ENCODE peak calls at places on chromosomes 2 and 18, in four cellular contexts. One of them, this sample, is unnamed. For H3K27me3, the result is how much of the 10 kb centered on the place peaks cover.

GRCh38 chr2:224754129-224754528 is 38.0 kb upstream of the CCDC195 start:
- DNase-seq in uterus: no peak
- DNase-seq in pancreas: no peak
- DNase-seq in gastrocnemius medialis: no peak
- DNase-seq in this sample: no peak

GRCh38 chr18:36315736-36316135 is 18.2 kb downstream of the FHOD3 start:
- DNase-seq in uterus: no peak
- DNase-seq in pancreas: no peak
- DNase-seq in gastrocnemius medialis: no peak
- DNase-seq in this sample: no peak

GRCh38 chr18:63293930-63294329 is 25.6 kb downstream of the BCL2 start:
- DNase-seq in uterus: no peak
- DNase-seq in pancreas: no peak
- DNase-seq in gastrocnemius medialis: no peak
- DNase-seq in this sample: no peak

GRCh38 chr2:98507940-98508689 is 63.5 kb downstream of the INPP4A start:
- DNase-seq in uterus: peak
- DNase-seq in pancreas: no peak
- DNase-seq in gastrocnemius medialis: peak
- DNase-seq in this sample: peak

GRCh38 chr2:168545439-168546082 is 89.5 kb downstream of the CERS6 start:
- DNase-seq in uterus: peak
- DNase-seq in pancreas: no peak
- DNase-seq in gastrocnemius medialis: no peak
- DNase-seq in this sample: no peak

GRCh38 chr18:9851511-9851910 is 34.3 kb upstream of the TXNDC2 start:
- DNase-seq in uterus: no peak
- DNase-seq in pancreas: no peak
- DNase-seq in gastrocnemius medialis: no peak
- DNase-seq in this sample: no peak

GRCh38 chr18:22734103-22734661 is 198.9 kb upstream of the RBBP8 start:
- DNase-seq in uterus: no peak
- DNase-seq in pancreas: no peak
- DNase-seq in gastrocnemius medialis: no peak
- DNase-seq in this sample: no peak

GRCh38 chr2:84923009-84923408 is 17.6 kb downstream of the TMSB10 start:
- DNase-seq in uterus: no peak
- DNase-seq in pancreas: no peak
- DNase-seq in gastrocnemius medialis: no peak
- DNase-seq in this sample: no peak

GRCh38 chr18:75482880-75483279 is 55.4 kb upstream of the SMIM21 start:
- DNase-seq in uterus: no peak
- DNase-seq in pancreas: no peak
- DNase-seq in gastrocnemius medialis: no peak
- DNase-seq in this sample: no peak

GRCh38 chr18:50250935-50251334 is 15.4 kb downstream of the CFAP53 start:
- DNase-seq in uterus: no peak
- DNase-seq in pancreas: no peak
- DNase-seq in gastrocnemius medialis: no peak
- DNase-seq in this sample: no peak

GRCh38 chr18:31610841-31611240 is 19.2 kb downstream of the TTR start:
- DNase-seq in uterus: no peak
- DNase-seq in pancreas: no peak
- DNase-seq in gastrocnemius medialis: no peak
- DNase-seq in this sample: no peak

GRCh38 chr18:74013955-74014354 is 133.7 kb downstream of the FBXO15 start:
- DNase-seq in uterus: no peak
- DNase-seq in pancreas: no peak
- DNase-seq in gastrocnemius medialis: no peak
- DNase-seq in this sample: no peak

GRCh38 chr2:71611247-71611646 is 157.9 kb downstream of the DYSF start:
- DNase-seq in uterus: no peak
- DNase-seq in pancreas: peak
- DNase-seq in gastrocnemius medialis: no peak
- DNase-seq in this sample: no peak

GRCh38 chr2:239178954-239179353 is 221.9 kb downstream of the HDAC4 start:
- DNase-seq in uterus: peak
- DNase-seq in pancreas: peak
- DNase-seq in gastrocnemius medialis: no peak
- DNase-seq in this sample: peak

GRCh38 chr2:237596856-237597679 is 6.5 kb upstream of the RAB17 start:
- DNase-seq in uterus: no peak
- DNase-seq in pancreas: no peak
- DNase-seq in gastrocnemius medialis: no peak
- DNase-seq in this sample: no peak

DNA sequence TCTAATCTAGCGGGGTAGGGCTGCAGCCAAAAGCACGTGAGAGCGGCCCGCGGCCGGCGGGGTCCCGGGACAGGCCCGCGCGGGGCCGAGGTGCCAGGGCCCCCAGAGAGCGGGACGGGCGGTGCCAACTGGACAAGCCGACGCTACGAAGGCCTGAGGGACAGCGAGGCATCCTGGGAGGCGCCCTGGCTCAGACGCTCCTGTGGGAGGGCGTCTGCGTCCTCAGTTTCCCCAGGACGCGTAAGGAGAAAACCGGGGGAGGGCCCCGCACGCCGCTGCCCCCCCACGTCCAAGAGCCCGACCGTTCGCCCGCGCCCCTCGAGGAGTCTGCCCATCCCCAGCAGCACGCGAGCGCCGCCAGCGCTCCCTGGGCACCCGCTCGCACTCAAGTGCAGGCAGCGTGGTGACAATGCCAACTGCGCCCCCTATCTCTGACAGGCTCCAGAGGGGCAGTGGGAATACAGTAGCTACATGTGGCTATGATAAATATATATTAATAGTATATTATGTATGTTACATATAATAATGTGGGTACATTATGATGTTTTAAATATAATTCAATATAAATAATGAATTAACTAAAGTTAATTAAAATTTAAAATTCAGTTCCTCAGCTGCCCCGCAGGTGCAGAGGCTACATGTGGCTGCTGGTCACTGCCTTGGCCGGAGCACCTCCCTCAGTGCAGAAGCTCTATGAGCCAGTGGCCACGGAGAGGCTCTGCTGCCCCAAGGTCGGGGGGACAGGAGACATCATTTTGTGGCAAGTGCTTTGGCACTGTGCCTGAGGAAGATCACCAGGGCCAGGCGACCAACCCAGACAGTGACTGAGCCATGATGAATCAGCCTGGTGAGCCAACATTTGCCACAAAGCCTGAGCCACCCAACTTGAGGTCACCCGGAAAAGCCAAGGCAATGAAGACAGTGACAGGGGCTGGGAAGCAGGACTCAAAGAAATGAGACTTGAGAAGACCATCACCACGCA is 5.5 kb upstream of the SFT2D3 start:
- DNase-seq in uterus: peak
- DNase-seq in pancreas: peak
- DNase-seq in gastrocnemius medialis: no peak
- DNase-seq in this sample: no peak
- H3K4me3 ChIP-seq in uterus: peak
- H3K4me3 ChIP-seq in pancreas: no peak
- H3K4me3 ChIP-seq in gastrocnemius medialis: peak
- H3K4me3 ChIP-seq in this sample: peak

DNA sequence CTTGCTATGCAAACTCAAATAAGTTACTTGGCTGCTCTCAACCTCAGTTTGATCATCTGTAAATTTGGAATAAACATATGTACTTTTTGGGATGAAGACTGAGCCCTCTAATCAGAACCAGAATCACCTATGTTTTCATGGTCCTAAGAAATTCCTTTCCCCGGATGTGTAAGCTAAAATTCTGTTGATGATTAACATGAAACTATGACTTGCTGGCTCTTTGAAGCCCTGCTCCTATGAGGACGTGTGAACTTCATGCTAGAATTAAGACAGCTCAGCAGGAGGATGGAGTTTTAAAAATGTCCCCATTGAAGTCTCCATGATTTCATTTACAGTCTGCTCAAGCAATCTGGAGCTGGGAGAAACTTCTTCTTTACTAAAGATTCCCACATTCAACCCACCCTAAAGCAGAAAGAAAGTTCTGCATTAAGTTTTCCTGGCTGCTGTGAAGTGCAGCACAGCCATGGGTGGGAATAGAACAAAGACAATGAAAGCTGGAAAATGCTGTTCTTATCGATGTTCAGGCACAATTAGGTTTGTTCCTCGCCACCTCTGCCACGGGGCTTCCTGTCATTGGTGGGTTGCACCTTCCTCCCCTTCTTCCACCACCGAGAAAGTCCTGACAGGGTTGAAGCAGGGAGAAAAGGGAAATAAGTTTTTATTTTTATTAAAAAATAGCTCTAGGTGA is 50.9 kb downstream of the ADCYAP1 start:
- DNase-seq in uterus: no peak
- DNase-seq in pancreas: no peak
- DNase-seq in gastrocnemius medialis: no peak
- DNase-seq in this sample: no peak
- H3K27me3 ChIP-seq in uterus: under half
- H3K27me3 ChIP-seq in pancreas: under half
- H3K27me3 ChIP-seq in gastrocnemius medialis: under half
- H3K27me3 ChIP-seq in this sample: under half

GRCh38 chr2:127700527-127701192 is 637 bp upstream of the SFT2D3 start:
- DNase-seq in uterus: peak
- DNase-seq in pancreas: peak
- DNase-seq in gastrocnemius medialis: peak
- DNase-seq in this sample: peak
- TF ChIP-seq CTCF in uterus: no peak
- TF ChIP-seq CTCF in pancreas: no peak
- TF ChIP-seq CTCF in gastrocnemius medialis: no peak
- TF ChIP-seq CTCF in this sample: no peak

GRCh38 chr2:45180033-45180746 is 170.9 kb upstream of the SIX2 start:
- DNase-seq in uterus: no peak
- DNase-seq in pancreas: no peak
- DNase-seq in gastrocnemius medialis: no peak
- DNase-seq in this sample: no peak

GRCh38 chr2:45184606-45185005 is 175.4 kb upstream of the SIX2 start:
- DNase-seq in uterus: no peak
- DNase-seq in pancreas: no peak
- DNase-seq in gastrocnemius medialis: no peak
- DNase-seq in this sample: no peak

GRCh38 chr2:45180784-45181183 is 171.5 kb upstream of the SIX2 start:
- DNase-seq in uterus: no peak
- DNase-seq in pancreas: no peak
- DNase-seq in gastrocnemius medialis: no peak
- DNase-seq in this sample: no peak

GRCh38 chr2:45178854-45179253 is 169.6 kb upstream of the SIX2 start:
- DNase-seq in uterus: no peak
- DNase-seq in pancreas: no peak
- DNase-seq in gastrocnemius medialis: no peak
- DNase-seq in this sample: no peak

GRCh38 chr2:45182667-45183620 is 173.7 kb upstream of the SIX2 start:
- DNase-seq in uterus: no peak
- DNase-seq in pancreas: no peak
- DNase-seq in gastrocnemius medialis: no peak
- DNase-seq in this sample: no peak
- H3K4me3 ChIP-seq in uterus: no peak
- H3K4me3 ChIP-seq in pancreas: no peak
- H3K4me3 ChIP-seq in gastrocnemius medialis: no peak
- H3K4me3 ChIP-seq in this sample: no peak

GRCh38 chr2:9753665-9754531 is 89.4 kb upstream of the TAF1B start:
- DNase-seq in uterus: no peak
- DNase-seq in pancreas: no peak
- DNase-seq in gastrocnemius medialis: no peak
- DNase-seq in this sample: no peak
- H3K27me3 ChIP-seq in uterus: under half
- H3K27me3 ChIP-seq in pancreas: under half
- H3K27me3 ChIP-seq in gastrocnemius medialis: under half
- H3K27me3 ChIP-seq in this sample: under half

GRCh38 chr2:183068561-183068960 is 10.0 kb upstream of the DUSP19 start:
- DNase-seq in uterus: no peak
- DNase-seq in pancreas: no peak
- DNase-seq in gastrocnemius medialis: no peak
- DNase-seq in this sample: no peak

GRCh38 chr2:183069174-183069573 is 9.4 kb upstream of the DUSP19 start:
- DNase-seq in uterus: no peak
- DNase-seq in pancreas: no peak
- DNase-seq in gastrocnemius medialis: no peak
- DNase-seq in this sample: no peak

GRCh38 chr2:183072177-183072576 is 6.4 kb upstream of the DUSP19 start:
- DNase-seq in uterus: no peak
- DNase-seq in pancreas: peak
- DNase-seq in gastrocnemius medialis: no peak
- DNase-seq in this sample: no peak

GRCh38 chr2:183070942-183071844 is 7.4 kb upstream of the DUSP19 start:
- DNase-seq in uterus: no peak
- DNase-seq in pancreas: peak
- DNase-seq in gastrocnemius medialis: no peak
- DNase-seq in this sample: peak
- TF ChIP-seq CTCF in uterus: no peak
- TF ChIP-seq CTCF in pancreas: peak
- TF ChIP-seq CTCF in gastrocnemius medialis: no peak
- TF ChIP-seq CTCF in this sample: peak

GRCh38 chr18:46253498-46253897 is 149.3 kb downstream of the HAUS1 start:
- DNase-seq in uterus: peak
- DNase-seq in pancreas: no peak
- DNase-seq in gastrocnemius medialis: no peak
- DNase-seq in this sample: no peak

GRCh38 chr18:46250084-46250811 is 146.1 kb downstream of the HAUS1 start:
- DNase-seq in uterus: no peak
- DNase-seq in pancreas: no peak
- DNase-seq in gastrocnemius medialis: no peak
- DNase-seq in this sample: no peak

GRCh38 chr18:46247938-46248337 is 143.8 kb downstream of the HAUS1 start:
- DNase-seq in uterus: no peak
- DNase-seq in pancreas: no peak
- DNase-seq in gastrocnemius medialis: no peak
- DNase-seq in this sample: no peak

GRCh38 chr18:46252754-46253153 is 148.6 kb downstream of the HAUS1 start:
- DNase-seq in uterus: no peak
- DNase-seq in pancreas: no peak
- DNase-seq in gastrocnemius medialis: no peak
- DNase-seq in this sample: no peak

GRCh38 chr18:46250812-46251173 is 146.6 kb downstream of the HAUS1 start:
- DNase-seq in uterus: no peak
- DNase-seq in pancreas: no peak
- DNase-seq in gastrocnemius medialis: no peak
- DNase-seq in this sample: no peak
- H3K4me3 ChIP-seq in uterus: no peak
- H3K4me3 ChIP-seq in pancreas: no peak
- H3K4me3 ChIP-seq in gastrocnemius medialis: no peak
- H3K4me3 ChIP-seq in this sample: no peak

This sample was measured in right lobe of liver.